ENCODE peak calls at places on chromosomes 13 and 19, in four cellular contexts. One of them, this sample, is unnamed.

GRCh38 chr13:110756268-110756667 is 42.8 kb downstream of the ING1 start:
- DNase-seq in ovary: no peak
- DNase-seq in choroid plexus epithelial cell: peak
- DNase-seq in heart right ventricle: no peak
- DNase-seq in this sample: no peak

GRCh38 chr13:94481966-94482365 is 2.5 kb upstream of the DCT start:
- DNase-seq in heart right ventricle: no peak
- DNase-seq in choroid plexus epithelial cell: peak
- DNase-seq in ovary: no peak
- DNase-seq in this sample: no peak

GRCh38 chr19:4969772-4970531 is 1.0 kb downstream of the KDM4B start:
- DNase-seq in ovary: peak
- DNase-seq in heart right ventricle: no peak
- DNase-seq in choroid plexus epithelial cell: peak
- DNase-seq in this sample: no peak

GRCh38 chr13:72097568-72097967 is 230.6 kb upstream of the DACH1 start:
- DNase-seq in ovary: no peak
- DNase-seq in choroid plexus epithelial cell: no peak
- DNase-seq in heart right ventricle: no peak
- DNase-seq in this sample: no peak

GRCh38 chr13:102814793-102815192 is 15.9 kb downstream of the BIVM start:
- DNase-seq in choroid plexus epithelial cell: no peak
- DNase-seq in ovary: no peak
- DNase-seq in heart right ventricle: no peak
- DNase-seq in this sample: no peak

GRCh38 chr13:30978981-30979956 is 46.8 kb downstream of the TEX26 start:
- DNase-seq in heart right ventricle: no peak
- DNase-seq in ovary: no peak
- DNase-seq in choroid plexus epithelial cell: peak
- DNase-seq in this sample: no peak

GRCh38 chr19:35045667-35046300 is 4.3 kb downstream of the HPN start:
- DNase-seq in heart right ventricle: no peak
- DNase-seq in ovary: peak
- DNase-seq in choroid plexus epithelial cell: peak
- DNase-seq in this sample: no peak

GRCh38 chr19:37979547-37980082 is 72.6 kb downstream of the SIPA1L3 start:
- DNase-seq in choroid plexus epithelial cell: no peak
- DNase-seq in ovary: no peak
- DNase-seq in heart right ventricle: no peak
- DNase-seq in this sample: no peak

GRCh38 chr13:113350065-113350937 is 13.6 kb downstream of the GRTP1 start:
- DNase-seq in ovary: no peak
- DNase-seq in heart right ventricle: no peak
- DNase-seq in choroid plexus epithelial cell: no peak
- DNase-seq in this sample: no peak
- TF ChIP-seq CTCF in ovary: no peak
- TF ChIP-seq CTCF in heart right ventricle: no peak
- TF ChIP-seq CTCF in choroid plexus epithelial cell: peak
- TF ChIP-seq CTCF in this sample: no peak

GRCh38 chr19:39752795-39753194 is 15.0 kb upstream of the CLC start:
- DNase-seq in choroid plexus epithelial cell: no peak
- DNase-seq in heart right ventricle: no peak
- DNase-seq in ovary: no peak
- DNase-seq in this sample: no peak
- TF ChIP-seq CTCF in choroid plexus epithelial cell: no peak
- TF ChIP-seq CTCF in heart right ventricle: no peak
- TF ChIP-seq CTCF in ovary: no peak
- TF ChIP-seq CTCF in this sample: no peak

GRCh38 chr19:55382522-55383054 is 1.5 kb downstream of the TMEM238 start:
- DNase-seq in ovary: no peak
- DNase-seq in choroid plexus epithelial cell: no peak
- DNase-seq in heart right ventricle: no peak
- DNase-seq in this sample: no peak

GRCh38 chr19:55383279-55383788 is 758 bp downstream of the TMEM238 start:
- DNase-seq in heart right ventricle: no peak
- DNase-seq in choroid plexus epithelial cell: no peak
- DNase-seq in ovary: no peak
- DNase-seq in this sample: no peak

GRCh38 chr19:55385236-55385748 is 440 bp upstream of the RPL28 start:
- DNase-seq in choroid plexus epithelial cell: peak
- DNase-seq in heart right ventricle: peak
- DNase-seq in ovary: peak
- DNase-seq in this sample: peak

GRCh38 chr19:55384576-55385235 is 614 bp upstream of the TMEM238 start:
- DNase-seq in heart right ventricle: no peak
- DNase-seq in ovary: no peak
- DNase-seq in choroid plexus epithelial cell: no peak
- DNase-seq in this sample: no peak

GRCh38 chr19:55383789-55384575 is at the start of gene TMEM238:
- DNase-seq in choroid plexus epithelial cell: peak
- DNase-seq in heart right ventricle: peak
- DNase-seq in ovary: peak
- DNase-seq in this sample: no peak
- TF ChIP-seq CTCF in choroid plexus epithelial cell: no peak
- TF ChIP-seq CTCF in heart right ventricle: peak
- TF ChIP-seq CTCF in ovary: no peak
- TF ChIP-seq CTCF in this sample: no peak

GRCh38 chr13:114112826-114113322 is 19.5 kb downstream of the RASA3 start:
- DNase-seq in heart right ventricle: no peak
- DNase-seq in ovary: peak
- DNase-seq in choroid plexus epithelial cell: no peak
- DNase-seq in this sample: no peak
- TF ChIP-seq CTCF in heart right ventricle: no peak
- TF ChIP-seq CTCF in ovary: no peak
- TF ChIP-seq CTCF in choroid plexus epithelial cell: peak
- TF ChIP-seq CTCF in this sample: no peak

DNA sequence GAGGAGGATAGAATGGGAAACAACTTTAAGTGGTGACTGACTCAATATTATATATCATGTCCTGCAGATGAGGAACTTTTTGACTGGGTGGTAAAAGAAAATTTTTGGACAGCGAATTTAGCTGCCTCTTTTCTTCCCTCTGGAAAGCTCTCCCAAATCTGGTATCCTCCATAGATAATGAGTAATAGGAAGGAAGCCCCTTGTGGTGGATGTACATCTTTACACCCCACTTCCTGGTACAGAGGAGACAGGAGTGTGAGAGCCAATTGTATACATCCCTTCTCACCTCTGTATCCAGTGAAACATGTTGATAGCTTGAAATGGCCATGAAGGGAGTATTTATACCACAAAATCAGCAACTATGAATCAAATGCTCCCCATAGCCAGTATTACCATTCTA is 17.2 kb upstream of the TDRD3 start:
- DNase-seq in ovary: no peak
- DNase-seq in choroid plexus epithelial cell: no peak
- DNase-seq in heart right ventricle: no peak
- DNase-seq in this sample: no peak
- TF ChIP-seq CTCF in ovary: no peak
- TF ChIP-seq CTCF in choroid plexus epithelial cell: no peak
- TF ChIP-seq CTCF in heart right ventricle: no peak
- TF ChIP-seq CTCF in this sample: no peak

GRCh38 chr19:45815501-45816216 is 551 bp upstream of the RSPH6A start:
- DNase-seq in choroid plexus epithelial cell: no peak
- DNase-seq in ovary: no peak
- DNase-seq in heart right ventricle: peak
- DNase-seq in this sample: no peak

GRCh38 chr19:45816236-45817009 is 1.3 kb upstream of the RSPH6A start:
- DNase-seq in ovary: no peak
- DNase-seq in choroid plexus epithelial cell: no peak
- DNase-seq in heart right ventricle: no peak
- DNase-seq in this sample: no peak

GRCh38 chr19:45819769-45820168 is 4.7 kb upstream of the RSPH6A start:
- DNase-seq in ovary: no peak
- DNase-seq in heart right ventricle: no peak
- DNase-seq in choroid plexus epithelial cell: no peak
- DNase-seq in this sample: no peak

GRCh38 chr19:45817010-45817724 is 2.1 kb upstream of the RSPH6A start:
- DNase-seq in ovary: peak
- DNase-seq in heart right ventricle: peak
- DNase-seq in choroid plexus epithelial cell: peak
- DNase-seq in this sample: peak

GRCh38 chr19:45817725-45818301 is 2.7 kb upstream of the RSPH6A start:
- DNase-seq in heart right ventricle: no peak
- DNase-seq in choroid plexus epithelial cell: no peak
- DNase-seq in ovary: no peak
- DNase-seq in this sample: no peak
- TF ChIP-seq CTCF in heart right ventricle: no peak
- TF ChIP-seq CTCF in choroid plexus epithelial cell: no peak
- TF ChIP-seq CTCF in ovary: no peak
- TF ChIP-seq CTCF in this sample: no peak

GRCh38 chr13:49098198-49098597 is 121.9 kb upstream of the MLNR start:
- DNase-seq in heart right ventricle: peak
- DNase-seq in ovary: peak
- DNase-seq in choroid plexus epithelial cell: peak
- DNase-seq in this sample: no peak

GRCh38 chr13:49097374-49097773 is 121.7 kb downstream of the FNDC3A start:
- DNase-seq in heart right ventricle: no peak
- DNase-seq in ovary: no peak
- DNase-seq in choroid plexus epithelial cell: peak
- DNase-seq in this sample: no peak

GRCh38 chr13:49099513-49099877 is 120.6 kb upstream of the MLNR start:
- DNase-seq in ovary: no peak
- DNase-seq in heart right ventricle: no peak
- DNase-seq in choroid plexus epithelial cell: no peak
- DNase-seq in this sample: no peak

GRCh38 chr13:49100637-49101570 is 119.2 kb upstream of the MLNR start:
- DNase-seq in heart right ventricle: no peak
- DNase-seq in choroid plexus epithelial cell: no peak
- DNase-seq in ovary: no peak
- DNase-seq in this sample: no peak

DNA sequence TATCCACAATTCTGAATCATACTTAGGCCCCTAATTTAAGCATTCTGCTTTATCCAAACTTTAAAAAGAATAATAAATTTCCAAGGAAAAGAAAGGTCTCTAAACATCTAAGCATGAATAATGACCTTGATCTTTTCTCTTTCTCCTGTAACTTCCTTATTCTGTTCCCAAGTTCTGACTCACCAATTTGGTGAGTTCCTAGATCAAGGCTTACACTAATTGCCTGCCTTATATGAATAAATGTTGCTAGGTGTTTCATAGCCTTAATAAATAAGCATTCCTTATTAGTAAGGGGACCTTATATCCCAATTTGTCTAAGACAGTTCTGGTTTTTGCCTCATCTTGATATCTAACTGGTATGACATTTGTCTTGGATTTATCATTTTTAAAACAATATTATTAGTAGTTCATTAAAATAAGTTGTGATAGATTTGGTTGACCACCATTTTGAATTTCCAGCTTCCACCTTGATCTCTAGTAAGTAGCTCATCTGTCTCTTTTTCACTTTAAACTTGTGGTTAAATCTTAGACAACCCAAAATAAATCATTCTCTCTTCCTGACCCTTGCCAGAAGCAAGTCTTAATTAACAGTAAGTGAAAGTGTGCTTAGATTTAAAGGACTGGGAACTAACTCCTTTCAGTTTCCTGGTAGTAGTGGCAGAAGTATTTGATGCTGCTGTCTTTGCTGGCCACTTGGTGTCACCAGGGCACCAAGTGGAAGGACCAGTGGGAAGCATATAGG is 121.2 kb upstream of the MLNR start:
- DNase-seq in choroid plexus epithelial cell: peak
- DNase-seq in ovary: no peak
- DNase-seq in heart right ventricle: no peak
- DNase-seq in this sample: no peak
- TF ChIP-seq CTCF in choroid plexus epithelial cell: peak
- TF ChIP-seq CTCF in ovary: no peak
- TF ChIP-seq CTCF in heart right ventricle: peak
- TF ChIP-seq CTCF in this sample: no peak

GRCh38 chr13:33262997-33263396 is 22.6 kb downstream of the STARD13 start:
- DNase-seq in heart right ventricle: no peak
- DNase-seq in ovary: no peak
- DNase-seq in choroid plexus epithelial cell: no peak
- DNase-seq in this sample: no peak
- TF ChIP-seq CTCF in heart right ventricle: no peak
- TF ChIP-seq CTCF in ovary: no peak
- TF ChIP-seq CTCF in choroid plexus epithelial cell: peak
- TF ChIP-seq CTCF in this sample: no peak

DNA sequence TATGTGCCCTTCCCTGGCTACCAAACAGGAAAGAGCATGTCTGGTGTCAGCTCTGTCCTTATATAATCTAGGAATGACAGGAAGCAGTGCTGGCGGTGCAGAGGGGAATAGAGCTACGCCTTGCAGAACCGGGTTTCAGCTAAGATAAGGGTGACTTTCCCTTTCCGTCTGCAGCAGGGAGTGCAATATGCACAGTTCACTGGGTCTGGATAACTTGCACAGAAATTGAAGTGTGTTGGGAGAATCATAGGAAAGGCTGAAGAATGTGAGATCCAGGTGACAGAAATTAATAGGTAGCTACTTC is 90.0 kb upstream of the TSHZ3 start:
- DNase-seq in heart right ventricle: no peak
- DNase-seq in ovary: no peak
- DNase-seq in choroid plexus epithelial cell: no peak
- DNase-seq in this sample: no peak
- TF ChIP-seq CTCF in heart right ventricle: no peak
- TF ChIP-seq CTCF in ovary: no peak
- TF ChIP-seq CTCF in choroid plexus epithelial cell: no peak
- TF ChIP-seq CTCF in this sample: no peak

This sample was measured in omental fat pad.